ENCODE peak calls at places on chromosome 13, in five cellular contexts. Y, B, F, E and Z are unnamed samples.

GRCh38 chr13:67283602-67284001 is 53.5 kb upstream of the PCDH9 start:
- DNase-seq in B (no peak), F (no peak), Y (peak), E (no peak), Z (no peak)

GRCh38 chr13:72634859-72635258 is 92.6 kb downstream of the MZT1 start:
- DNase-seq in F (no peak), B (no peak), E (no peak), Y (no peak), Z (no peak)

GRCh38 chr13:102042746-102043145 is 359.1 kb downstream of the FGF14 start:
- DNase-seq in B (no peak), Y (no peak), F (no peak), E (no peak), Z (no peak)

GRCh38 chr13:106566682-106567420 is 1.1 kb downstream of the ARGLU1 start:
- DNase-seq in E (peak), F (peak), Y (peak), B (no peak), Z (peak)

GRCh38 chr13:29847501-29847983 is 2.9 kb downstream of the UBL3 start:
- DNase-seq in F (peak), E (no peak), Y (peak), B (no peak), Z (no peak)

GRCh38 chr13:49443327-49443688 is 556 bp downstream of the CAB39L start:
- DNase-seq in Y (peak), E (no peak), F (peak), B (peak), Z (peak)

GRCh38 chr13:111398196-111398595 is 77.8 kb downstream of the TEX29 start:
- DNase-seq in B (no peak), Y (no peak), E (no peak), F (no peak), Z (no peak)

GRCh38 chr13:42996584-42996983 is 4.5 kb upstream of the EPSTI1 start:
- DNase-seq in E (no peak), Y (peak), B (no peak), F (peak), Z (no peak)

GRCh38 chr13:40992678-40993077 is 26.4 kb downstream of the ELF1 start:
- DNase-seq in F (no peak), E (no peak), Y (peak), B (no peak), Z (no peak)

GRCh38 chr13:39881887-39882286 is 226.4 kb downstream of the COG6 start:
- DNase-seq in F (peak), B (no peak), Y (no peak), E (no peak), Z (no peak)

GRCh38 chr13:113862766-113863510 is 938 bp downstream of the GAS6 start:
- DNase-seq in Y (peak), F (peak), E (no peak), B (peak), Z (no peak)

GRCh38 chr13:63025741-63026140 is 1610.1 kb upstream of the PCDH20 start:
- DNase-seq in F (no peak), B (no peak), E (no peak), Y (no peak), Z (no peak)

GRCh38 chr13:45786293-45786920 is 65.1 kb downstream of the SIAH3 start:
- DNase-seq in F (no peak), Y (no peak), E (no peak), B (no peak), Z (no peak)

GRCh38 chr13:23020246-23020843 is 160.4 kb upstream of the SGCG start:
- DNase-seq in F (peak), Y (peak), B (no peak), E (no peak), Z (peak)

GRCh38 chr13:49530452-49530851 is 34.7 kb downstream of the PHF11 start:
- DNase-seq in Y (no peak), B (peak), F (no peak), E (no peak), Z (no peak)

GRCh38 chr13:45082964-45083363 is 37.3 kb upstream of the GTF2F2 start:
- DNase-seq in Y (peak), F (peak), B (no peak), E (no peak), Z (no peak)

GRCh38 chr13:101341464-101341863 is 74.8 kb downstream of the NALCN start:
- DNase-seq in B (no peak), E (no peak), F (peak), Y (no peak), Z (no peak)

GRCh38 chr13:35694549-35695233 is 218.2 kb upstream of the MAB21L1 start:
- DNase-seq in Y (no peak), F (no peak), E (no peak), B (no peak), Z (no peak)

GRCh38 chr13:36193151-36193855 is 21.1 kb downstream of the SOHLH2 start:
- DNase-seq in F (peak), Y (peak), B (no peak), E (no peak), Z (no peak)

GRCh38 chr13:44393391-44393790 is 19.8 kb downstream of the SERP2 start:
- DNase-seq in Y (peak), E (no peak), F (no peak), B (no peak), Z (no peak)

GRCh38 chr13:99323488-99323887 is 16.3 kb upstream of the GPR183 start:
- DNase-seq in E (no peak), B (no peak), Y (no peak), F (peak), Z (peak)

GRCh38 chr13:39321578-39321977 is 281.4 kb downstream of the LHFPL6 start:
- DNase-seq in E (no peak), B (no peak), F (no peak), Y (peak), Z (no peak)

GRCh38 chr13:39370554-39370953 is 232.4 kb downstream of the LHFPL6 start:
- DNase-seq in E (no peak), B (no peak), F (no peak), Y (no peak), Z (no peak)

GRCh38 chr13:22161871-22162270 is 491.0 kb downstream of the FGF9 start:
- DNase-seq in E (no peak), F (no peak), Y (no peak), B (no peak), Z (no peak)